ENCODE peak calls at places on chromosomes 12 and 14, in four cellular contexts. H is stimulated activated CD8-positive, alpha-beta memory T cell treated with anti-CD3 and anti-CD28 coated beads, Interleukin-2, amount 100 ng/mL, for 48 hours; W is C1 segment of cervical spinal cord; C is activated T-cell treated with anti-CD3 and anti-CD28 coated beads for 48 hours. L is an unnamed sample.

GRCh38 chr14:61438497-61438859 is 117.1 kb downstream of the PRKCH start:
- DNase-seq in W (no peak), H (no peak), C (no peak), L (no peak)

GRCh38 chr14:61866932-61867920 is 105.0 kb downstream of the SNAPC1 start:
- DNase-seq in C (no peak), H (no peak), W (no peak), L (no peak)

GRCh38 chr12:49903700-49904423 is at the start of gene FAIM2:
- DNase-seq in H (peak; percentile 27), C (peak; percentile 33), W (peak; percentile 91), L (peak; percentile 88)

GRCh38 chr14:22545842-22546721 is 42.9 kb downstream of the DAD1 start:
- DNase-seq in C (no peak), W (no peak), H (no peak), L (no peak)

GRCh38 chr14:75634848-75635247 is 25.8 kb downstream of the ERG28 start:
- DNase-seq in C (no peak), W (no peak), H (no peak), L (no peak)

GRCh38 chr12:915090-915489 is 34.4 kb downstream of the RAD52 start:
- DNase-seq in W (no peak), C (no peak), H (no peak), L (no peak)

GRCh38 chr14:72617391-72618011 is 276.4 kb downstream of the DPF3 start:
- DNase-seq in W (peak; percentile 54), C (no peak), H (no peak), L (no peak)

GRCh38 chr12:27083861-27084271 is 1.5 kb upstream of the C12orf71 start:
- DNase-seq in C (no peak), W (no peak), H (no peak), L (no peak)

GRCh38 chr12:109912790-109913189 is 12.7 kb downstream of the TCHP start:
- DNase-seq in W (no peak), C (no peak), H (no peak), L (no peak)

GRCh38 chr12:70367268-70368141 is 1.4 kb downstream of the KCNMB4 start:
- DNase-seq in W (no peak), H (no peak), C (no peak), L (peak; percentile 42)

GRCh38 chr12:114414031-114414865 is 8.3 kb upstream of the TBX5 start:
- DNase-seq in W (no peak), H (no peak), C (no peak), L (no peak)

GRCh38 chr14:88951370-88951769 is 126.9 kb downstream of the TTC8 start:
- DNase-seq in H (no peak), C (no peak), W (no peak), L (no peak)

GRCh38 chr14:36271939-36272907 is 48.2 kb downstream of the MBIP start:
- DNase-seq in C (peak; percentile 23), W (no peak), H (peak; percentile 14), L (no peak)

GRCh38 chr12:49979061-49979586 is 6.4 kb downstream of the AQP6 start:
- DNase-seq in H (no peak), W (peak; percentile 35), C (no peak), L (peak; percentile 75)

GRCh38 chr12:102120886-102121285 is 903 bp downstream of the PARPBP start:
- DNase-seq in C (no peak), H (no peak), W (no peak), L (no peak)

GRCh38 chr14:59148334-59148900 is 40.0 kb upstream of the DAAM1 start:
- DNase-seq in W (no peak), H (no peak), C (no peak), L (no peak)

GRCh38 chr12:103855036-103855712 is 14.1 kb upstream of the NT5DC3 start:
- DNase-seq in H (no peak), C (no peak), W (no peak), L (no peak)

GRCh38 chr12:53696655-53697321 is 20.9 kb upstream of the ATP5MC2 start:
- DNase-seq in H (no peak), C (no peak), W (no peak), L (no peak)

GRCh38 chr12:70221626-70222025 is 21.6 kb upstream of the CNOT2 start:
- DNase-seq in C (no peak), H (no peak), W (no peak), L (no peak)

GRCh38 chr12:51620448-51620847 is 29.4 kb downstream of the SCN8A start:
- DNase-seq in C (no peak), W (no peak), H (no peak), L (no peak)